ENCODE peak calls at places on chromosomes 3 and 15, in seven cellular contexts. P is mammary epithelial cell, J is neuronal stem cell, N is BE2C, S is kidney epithelial cell, U is GM12865, H is left lung. X is an unnamed sample.

GRCh38 chr3:107740992-107741896 is 218.5 kb downstream of the BBX start:
- DNase-seq in P (peak), J (no peak), N (no peak), S (no peak), U (peak), H (no peak), X (no peak)

GRCh38 chr15:64507293-64507802 is 47.0 kb downstream of the ZNF609 start:
- DNase-seq in P (peak), J (no peak), N (peak), S (peak), U (peak), H (peak), X (no peak)

GRCh38 chr15:82040862-82041261 is 5.0 kb downstream of the MEX3B start:
- DNase-seq in P (no peak), J (peak), N (peak), S (no peak), U (no peak), H (peak), X (no peak)

GRCh38 chr15:45546789-45547188 is 24.2 kb upstream of the SLC30A4 start:
- DNase-seq in P (no peak), J (no peak), N (no peak), S (no peak), U (no peak), H (no peak), X (no peak)

GRCh38 chr3:33383951-33384350 is 56.3 kb downstream of the UBP1 start:
- DNase-seq in P (no peak), J (no peak), N (no peak), S (no peak), U (no peak), H (no peak), X (no peak)

GRCh38 chr3:58009026-58009748 is 965 bp downstream of the FLNB start:
- DNase-seq in P (no peak), J (no peak), N (no peak), S (no peak), U (peak), H (peak), X (no peak)

GRCh38 chr15:25900901-25901300 is 37.8 kb upstream of the ATP10A start:
- DNase-seq in P (no peak), J (no peak), N (no peak), S (no peak), U (no peak), H (no peak), X (no peak)

GRCh38 chr3:185750015-185750414 is 74.8 kb downstream of the IGF2BP2 start:
- DNase-seq in P (no peak), J (no peak), N (no peak), S (no peak), U (no peak), H (no peak), X (no peak)

GRCh38 chr15:68729789-68730201 is 90.9 kb downstream of the ANP32A start:
- DNase-seq in P (no peak), J (no peak), N (no peak), S (peak), U (no peak), H (no peak), X (no peak)

GRCh38 chr3:194487289-194488006 is 646 bp upstream of the ATP13A3 start:
- DNase-seq in P (no peak), J (no peak), N (no peak), S (no peak), U (peak), H (peak), X (no peak)

GRCh38 chr3:30455840-30456239 is 150.6 kb upstream of the TGFBR2 start:
- DNase-seq in P (no peak), J (no peak), N (no peak), S (no peak), U (no peak), H (no peak), X (no peak)

GRCh38 chr3:61828158-61828874 is 266.9 kb downstream of the PTPRG start:
- DNase-seq in P (no peak), J (no peak), N (no peak), S (no peak), U (no peak), H (no peak), X (no peak)

GRCh38 chr3:33115024-33115768 is 1.4 kb downstream of the CRTAP start:
- DNase-seq in P (peak), J (peak), N (no peak), S (peak), U (peak), H (peak), X (no peak)

GRCh38 chr3:155743616-155744015 is 1.3 kb downstream of the PLCH1 start:
- DNase-seq in P (no peak), J (no peak), N (no peak), S (no peak), U (no peak), H (no peak), X (no peak)

GRCh38 chr3:56613016-56613415 is 56.0 kb downstream of the CCDC66 start:
- DNase-seq in P (no peak), J (no peak), N (no peak), S (no peak), U (no peak), H (no peak), X (no peak)

GRCh38 chr3:97821413-97821809 is 400 bp upstream of the CRYBG3 start:
- DNase-seq in P (no peak), J (no peak), N (peak), S (peak), U (no peak), H (peak), X (peak)

GRCh38 chr3:42486814-42487569 is 15.5 kb upstream of the VIPR1 start:
- DNase-seq in P (no peak), J (no peak), N (no peak), S (no peak), U (no peak), H (no peak), X (no peak)

GRCh38 chr3:141384157-141384556 is 15.9 kb downstream of the ZBTB38 start:
- DNase-seq in P (no peak), J (no peak), N (no peak), S (no peak), U (peak), H (no peak), X (no peak)

GRCh38 chr15:40550381-40551037 is 14.3 kb downstream of the CCDC32 start:
- DNase-seq in P (no peak), J (no peak), N (no peak), S (no peak), U (peak), H (no peak), X (no peak)

GRCh38 chr3:44427683-44428082 is 49.8 kb downstream of the ZNF445 start:
- DNase-seq in P (no peak), J (no peak), N (no peak), S (no peak), U (no peak), H (no peak), X (no peak)

GRCh38 chr15:40266828-40267304 is 16.0 kb downstream of the ANKRD63 start:
- DNase-seq in P (peak), J (no peak), N (peak), S (peak), U (no peak), H (peak), X (no peak)

GRCh38 chr3:176950743-176951142 is 246.5 kb downstream of the TBL1XR1 start:
- DNase-seq in P (peak), J (no peak), N (no peak), S (peak), U (no peak), H (no peak), X (no peak)

GRCh38 chr3:132652640-132653270 is 6.9 kb downstream of the ACAD11 start:
- DNase-seq in P (peak), J (no peak), N (no peak), S (no peak), U (no peak), H (no peak), X (no peak)

GRCh38 chr3:197730200-197730599 is 6.5 kb downstream of the RUBCN start:
- DNase-seq in P (peak), J (no peak), N (no peak), S (peak), U (peak), H (no peak), X (no peak)

GRCh38 chr15:52140646-52141045 is 28.1 kb upstream of the BCL2L10 start:
- DNase-seq in P (no peak), J (no peak), N (no peak), S (no peak), U (no peak), H (no peak), X (no peak)

GRCh38 chr3:125137432-125138033 is 75.0 kb downstream of the SLC12A8 start:
- DNase-seq in P (peak), J (no peak), N (no peak), S (peak), U (no peak), H (no peak), X (no peak)

GRCh38 chr15:40894689-40895308 is 549 bp downstream of the VPS18 start:
- DNase-seq in P (peak), J (peak), N (peak), S (no peak), U (peak), H (peak), X (no peak)

GRCh38 chr15:63503739-63504246 is 600 bp upstream of the USP3 start:
- DNase-seq in P (peak), J (no peak), N (peak), S (peak), U (peak), H (peak), X (no peak)

GRCh38 chr3:15205934-15206661 is at the start of gene CAPN7:
- DNase-seq in P (peak), J (peak), N (peak), S (peak), U (peak), H (peak), X (peak)

GRCh38 chr3:5220667-5221431 is 33.3 kb downstream of the EDEM1 start:
- DNase-seq in P (no peak), J (no peak), N (no peak), S (no peak), U (no peak), H (no peak), X (no peak)

GRCh38 chr3:141231923-141232861 is 567 bp downstream of the PXYLP1 start:
- DNase-seq in P (peak), J (peak), N (no peak), S (no peak), U (peak), H (peak), X (no peak)

GRCh38 chr3:38644662-38645053 is 4.8 kb downstream of the SCN5A start:
- DNase-seq in P (no peak), J (no peak), N (no peak), S (no peak), U (no peak), H (no peak), X (no peak)

DNA sequence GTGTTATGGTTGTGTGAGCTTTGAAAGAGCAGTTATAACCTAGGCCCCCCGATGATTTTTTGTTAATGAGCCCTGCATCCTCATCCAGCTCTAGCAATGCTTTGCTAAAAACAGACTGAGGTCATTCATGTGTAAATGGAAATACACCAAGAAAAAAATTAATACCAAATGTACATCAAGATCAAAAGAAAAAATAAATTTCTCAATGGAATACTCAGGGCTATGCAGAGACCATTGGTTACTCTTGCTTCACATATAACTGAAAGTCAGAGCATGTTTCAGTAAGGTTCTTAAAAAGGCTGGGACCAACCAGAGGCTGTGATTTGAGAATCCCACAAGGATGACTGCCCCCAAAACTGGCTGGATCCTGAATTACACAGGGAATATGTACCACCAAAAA is 48.0 kb downstream of the ARHGAP31 start:
- DNase-seq in P (no peak), J (no peak), N (no peak), S (no peak), U (no peak), H (no peak), X (no peak)
- H3K4me3 ChIP-seq in P (no peak), J (no peak), N (no peak), S (no peak), U (no peak), H (no peak), X (no peak)

GRCh38 chr15:84631706-84632272 is 22.3 kb downstream of the WDR73 start:
- DNase-seq in P (no peak), J (no peak), N (no peak), S (no peak), U (no peak), H (no peak), X (no peak)
- H3K4me3 ChIP-seq in P (peak), J (peak), N (peak), S (peak), U (peak), H (peak), X (peak)

GRCh38 chr3:171458056-171458856 is 1.9 kb downstream of the TNIK start:
- DNase-seq in P (no peak), J (peak), N (no peak), S (no peak), U (peak), H (no peak), X (no peak)
- H3K4me3 ChIP-seq in P (peak), J (peak), N (peak), S (peak), U (peak), H (peak), X (peak)

GRCh38 chr3:135967867-135968266 is 2.3 kb downstream of the PPP2R3A start:
- DNase-seq in P (no peak), J (no peak), N (no peak), S (no peak), U (no peak), H (no peak), X (no peak)
- H3K4me3 ChIP-seq in P (no peak), J (no peak), N (no peak), S (no peak), U (no peak), H (no peak), X (no peak)

DNA sequence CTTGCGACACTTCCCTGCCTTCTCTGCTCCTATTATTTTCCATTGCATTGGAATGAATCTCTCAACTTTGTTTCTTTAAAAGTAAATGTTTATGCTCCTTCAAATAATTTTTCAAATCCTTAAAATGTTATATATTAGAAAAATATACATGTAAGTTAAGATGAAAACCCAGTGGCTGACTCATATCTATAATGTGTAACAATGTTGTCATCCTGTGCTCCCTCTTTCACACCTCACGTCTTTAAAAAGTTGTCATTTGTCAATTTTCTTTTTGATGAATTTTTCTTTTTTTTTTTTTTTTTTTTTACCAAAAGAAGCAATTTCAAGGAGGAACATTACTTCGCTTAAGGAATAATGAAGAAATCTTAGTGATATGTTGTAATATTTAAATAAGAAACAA is 3.7 kb downstream of the RBMS3 start:
- DNase-seq in P (peak), J (no peak), N (no peak), S (no peak), U (no peak), H (no peak), X (no peak)
- H3K4me3 ChIP-seq in P (peak), J (no peak), N (peak), S (no peak), U (no peak), H (peak), X (no peak)

GRCh38 chr3:72255736-72256559 is 471.0 kb upstream of the PROK2 start:
- DNase-seq in P (peak), J (no peak), N (peak), S (peak), U (peak), H (no peak), X (no peak)
- H3K4me3 ChIP-seq in P (no peak), J (no peak), N (no peak), S (no peak), U (no peak), H (no peak), X (no peak)

DNA sequence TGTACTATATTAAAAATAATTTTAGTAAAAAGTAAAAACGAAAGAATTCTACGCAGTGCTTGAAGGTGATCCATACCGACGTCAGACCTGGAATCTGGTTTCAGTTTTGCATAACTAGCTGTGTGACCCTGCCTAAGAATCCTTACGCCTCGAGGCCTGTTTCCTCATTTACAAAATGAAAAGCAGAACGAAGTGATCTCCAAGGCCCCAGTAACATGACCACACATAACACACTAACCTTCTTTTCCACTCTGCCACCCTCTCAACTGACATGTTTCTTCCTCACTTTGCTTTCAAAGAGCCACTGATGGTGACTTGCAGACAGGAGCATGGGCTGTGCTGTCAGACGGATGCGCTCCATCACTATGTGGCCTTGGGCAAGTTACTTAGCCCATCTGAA is 4.8 kb downstream of the MESD start:
- DNase-seq in P (peak), J (no peak), N (no peak), S (no peak), U (peak), H (no peak), X (no peak)
- H3K4me3 ChIP-seq in P (peak), J (no peak), N (no peak), S (no peak), U (no peak), H (no peak), X (no peak)

X was measured in iPS DF 6.9.